ENCODE peak calls at places on chromosomes 7 and 10, in four cellular contexts. One of them, this sample, is unnamed.

GRCh38 chr10:46091080-46091833 is 45.2 kb upstream of the MSMB start:
- DNase-seq in left colon: no peak
- DNase-seq in AG04449: no peak
- DNase-seq in sciatic nerve: no peak
- DNase-seq in this sample: no peak

GRCh38 chr7:131502810-131503545 is 53.5 kb downstream of the PODXL start:
- DNase-seq in AG04449: no peak
- DNase-seq in sciatic nerve: peak
- DNase-seq in left colon: no peak
- DNase-seq in this sample: peak

GRCh38 chr10:112738586-112739218 is 211.3 kb upstream of the TCF7L2 start:
- DNase-seq in AG04449: no peak
- DNase-seq in left colon: no peak
- DNase-seq in sciatic nerve: no peak
- DNase-seq in this sample: no peak

GRCh38 chr7:157412021-157412443 is 75.2 kb downstream of the DNAJB6 start:
- DNase-seq in left colon: no peak
- DNase-seq in AG04449: peak
- DNase-seq in sciatic nerve: no peak
- DNase-seq in this sample: peak

GRCh38 chr10:70344144-70344543 is 38.3 kb downstream of the LRRC20 start:
- DNase-seq in sciatic nerve: no peak
- DNase-seq in AG04449: no peak
- DNase-seq in left colon: no peak
- DNase-seq in this sample: no peak

GRCh38 chr7:31791881-31792280 is 104.9 kb downstream of the PPP1R17 start:
- DNase-seq in sciatic nerve: no peak
- DNase-seq in left colon: no peak
- DNase-seq in AG04449: no peak
- DNase-seq in this sample: no peak

GRCh38 chr10:98357208-98357836 is 57.7 kb downstream of the PYROXD2 start:
- DNase-seq in left colon: no peak
- DNase-seq in AG04449: peak
- DNase-seq in sciatic nerve: no peak
- DNase-seq in this sample: no peak

GRCh38 chr7:159107052-159107892 is 37.4 kb downstream of the VIPR2 start:
- DNase-seq in left colon: peak
- DNase-seq in sciatic nerve: peak
- DNase-seq in AG04449: no peak
- DNase-seq in this sample: no peak

GRCh38 chr10:117217196-117217761 is 20.0 kb downstream of the KCNK18 start:
- DNase-seq in sciatic nerve: no peak
- DNase-seq in left colon: peak
- DNase-seq in AG04449: no peak
- DNase-seq in this sample: no peak

GRCh38 chr7:36216063-36216684 is 63.1 kb downstream of the EEPD1 start:
- DNase-seq in AG04449: no peak
- DNase-seq in left colon: peak
- DNase-seq in sciatic nerve: no peak
- DNase-seq in this sample: peak

GRCh38 chr10:70903262-70903921 is 15.0 kb upstream of the PCBD1 start:
- DNase-seq in sciatic nerve: peak
- DNase-seq in left colon: no peak
- DNase-seq in AG04449: no peak
- DNase-seq in this sample: peak

GRCh38 chr7:7312323-7312722 is 130.0 kb downstream of the C1GALT1 start:
- DNase-seq in AG04449: no peak
- DNase-seq in left colon: no peak
- DNase-seq in sciatic nerve: no peak
- DNase-seq in this sample: no peak

GRCh38 chr7:20217193-20217948 is at the start of gene MACC1:
- DNase-seq in left colon: peak
- DNase-seq in sciatic nerve: no peak
- DNase-seq in AG04449: no peak
- DNase-seq in this sample: no peak

GRCh38 chr10:34397324-34397723 is 417.8 kb downstream of the PARD3 start:
- DNase-seq in AG04449: peak
- DNase-seq in sciatic nerve: no peak
- DNase-seq in left colon: no peak
- DNase-seq in this sample: no peak

GRCh38 chr7:32936686-32937085 is 20.6 kb upstream of the FKBP9 start:
- DNase-seq in left colon: no peak
- DNase-seq in AG04449: no peak
- DNase-seq in sciatic nerve: no peak
- DNase-seq in this sample: no peak

GRCh38 chr10:60048146-60048545 is 141.8 kb upstream of the CCDC6 start:
- DNase-seq in left colon: no peak
- DNase-seq in AG04449: no peak
- DNase-seq in sciatic nerve: no peak
- DNase-seq in this sample: peak

GRCh38 chr7:44959956-44960640 is 18.7 kb downstream of the MYO1G start:
- DNase-seq in sciatic nerve: no peak
- DNase-seq in left colon: no peak
- DNase-seq in AG04449: no peak
- DNase-seq in this sample: no peak

GRCh38 chr10:83538047-83538446 is 601.3 kb upstream of the GHITM start:
- DNase-seq in left colon: no peak
- DNase-seq in sciatic nerve: no peak
- DNase-seq in AG04449: no peak
- DNase-seq in this sample: no peak

GRCh38 chr10:77474386-77474785 is 163.2 kb downstream of the KCNMA1 start:
- DNase-seq in left colon: peak
- DNase-seq in sciatic nerve: no peak
- DNase-seq in AG04449: no peak
- DNase-seq in this sample: no peak

GRCh38 chr10:102678842-102679289 is 34.6 kb downstream of the TRIM8 start:
- DNase-seq in left colon: peak
- DNase-seq in AG04449: no peak
- DNase-seq in sciatic nerve: peak
- DNase-seq in this sample: peak

GRCh38 chr7:32206987-32207386 is 136.8 kb upstream of the PDE1C start:
- DNase-seq in AG04449: no peak
- DNase-seq in sciatic nerve: no peak
- DNase-seq in left colon: no peak
- DNase-seq in this sample: peak

GRCh38 chr10:71255817-71256660 is 43.7 kb downstream of the UNC5B start:
- DNase-seq in AG04449: no peak
- DNase-seq in sciatic nerve: no peak
- DNase-seq in left colon: peak
- DNase-seq in this sample: peak

GRCh38 chr10:124157286-124157685 is 63.9 kb upstream of the CHST15 start:
- DNase-seq in AG04449: peak
- DNase-seq in sciatic nerve: no peak
- DNase-seq in left colon: no peak
- DNase-seq in this sample: no peak